ENCODE peak calls at places on chromosomes 7 and 10, in ten cellular contexts. J is activated gamma-delta T cell; M is C1 segment of cervical spinal cord; N is left colon; Y is posterior vena cava; P is GM10248; S is CD8-positive, alpha-beta memory T cell; X is activated CD4-positive, CD25-positive, alpha-beta regulatory T cell treated with anti-CD3 and anti-CD28 coated beads, Interleukin-2, amount 50 U/mL, for 72 hours; I is endodermal cell; V is NCI-H748 treated with DMSO at 0.1 percent for 48 hours. Q is an unnamed sample.

GRCh38 chr7:42869131-42870020 is 42.5 kb downstream of the C7orf25 start:
- DNase-seq in M (no peak), Y (no peak), N (no peak), V (no peak), S (no peak), P (peak), I (no peak), X (no peak), J (no peak), Q (peak)

GRCh38 chr10:85139124-85139523 is 810.7 kb downstream of the CCSER2 start:
- DNase-seq in V (no peak), N (no peak), I (no peak), X (no peak), M (no peak), S (no peak), Y (no peak), P (no peak), J (no peak), Q (no peak)

GRCh38 chr7:4202954-4203353 is 479.1 kb upstream of the FOXK1 start:
- DNase-seq in J (no peak), X (no peak), S (no peak), I (peak), V (no peak), P (no peak), Y (no peak), N (no peak), M (no peak), Q (no peak)

GRCh38 chr7:39252916-39253315 is 275.2 kb downstream of the POU6F2 start:
- DNase-seq in Y (no peak), I (peak), P (no peak), V (no peak), N (no peak), S (no peak), J (no peak), X (no peak), M (no peak), Q (no peak)

GRCh38 chr7:137670521-137671064 is 176.2 kb downstream of the DGKI start:
- DNase-seq in V (no peak), I (no peak), N (no peak), P (peak), J (no peak), S (no peak), X (no peak), M (no peak), Y (no peak), Q (no peak)

GRCh38 chr10:122149138-122149606 is 121.9 kb upstream of the BTBD16 start:
- DNase-seq in Y (peak), N (no peak), X (no peak), J (no peak), M (no peak), I (peak), S (no peak), V (no peak), P (no peak), Q (no peak)

GRCh38 chr7:139842414-139843210 is 13.5 kb downstream of the TBXAS1 start:
- DNase-seq in Y (no peak), X (no peak), J (no peak), M (no peak), N (no peak), I (no peak), P (peak), S (no peak), V (peak), Q (no peak)

GRCh38 chr10:14532473-14533251 is 201.9 kb upstream of the FRMD4A start:
- DNase-seq in M (no peak), Y (no peak), J (no peak), V (no peak), X (no peak), I (no peak), S (no peak), P (no peak), N (peak), Q (no peak)

GRCh38 chr10:88386878-88387773 is 196.0 kb downstream of the RNLS start:
- DNase-seq in P (peak), M (peak), I (peak), N (peak), Y (no peak), X (no peak), S (no peak), J (no peak), V (no peak), Q (no peak)